ENCODE peak calls at places on chromosome 10, in four cellular contexts. Z, E, J and W are unnamed samples.

GRCh38 chr10:70115948-70116682 is 16.5 kb downstream of the AIFM2 start:
- DNase-seq in Z (peak), E (peak), J (no peak), W (peak)

GRCh38 chr10:56341612-56342011 is 19.4 kb downstream of the ZWINT start:
- DNase-seq in Z (no peak), E (no peak), J (no peak), W (no peak)

GRCh38 chr10:31320179-31320597 is 1.2 kb downstream of the ZEB1 start:
- DNase-seq in J (no peak), E (no peak), Z (peak), W (peak)

GRCh38 chr10:124296813-124297788 is 121.6 kb downstream of the OAT start:
- DNase-seq in E (no peak), J (no peak), Z (no peak), W (no peak)

GRCh38 chr10:122696687-122697086 is 3.0 kb downstream of the C10orf120 start:
- DNase-seq in J (no peak), Z (no peak), E (no peak), W (no peak)

GRCh38 chr10:114367676-114368391 is 36.5 kb downstream of the AFAP1L2 start:
- DNase-seq in E (peak), J (no peak), Z (no peak), W (no peak)

GRCh38 chr10:73905256-73906018 is 5.5 kb upstream of the PLAU start:
- DNase-seq in J (no peak), Z (no peak), E (no peak), W (no peak)

GRCh38 chr10:33055636-33056035 is 97.6 kb upstream of the ITGB1 start:
- DNase-seq in J (peak), Z (no peak), E (no peak), W (no peak)

GRCh38 chr10:69819713-69820506 is 18.2 kb downstream of the COL13A1 start:
- DNase-seq in E (no peak), J (no peak), Z (no peak), W (peak)

GRCh38 chr10:28743576-28743975 is 66.3 kb downstream of the BAMBI start:
- DNase-seq in Z (no peak), J (no peak), E (no peak), W (no peak)

GRCh38 chr10:85098835-85099521 is 770.6 kb downstream of the CCSER2 start:
- DNase-seq in E (no peak), Z (no peak), J (no peak), W (no peak)

GRCh38 chr10:92655426-92655825 is 34.3 kb upstream of the HHEX start:
- DNase-seq in E (no peak), Z (no peak), J (no peak), W (no peak)

GRCh38 chr10:94076325-94076841 is 82.7 kb downstream of the PLCE1 start:
- DNase-seq in E (peak), J (peak), Z (no peak), W (peak)

GRCh38 chr10:57482259-57482658 is 785.4 kb downstream of the IPMK start:
- DNase-seq in J (no peak), Z (no peak), E (no peak), W (no peak)

GRCh38 chr10:111281516-111281915 is 204.7 kb downstream of the ADRA2A start:
- DNase-seq in Z (peak), J (no peak), E (no peak), W (peak)

GRCh38 chr10:124898493-124898892 is 43.4 kb upstream of the ZRANB1 start:
- DNase-seq in J (no peak), E (no peak), Z (no peak), W (no peak)

GRCh38 chr10:3111626-3112220 is 44.4 kb downstream of the PFKP start:
- DNase-seq in Z (no peak), E (no peak), J (peak), W (no peak)

GRCh38 chr10:93821051-93821772 is 63.5 kb downstream of the LGI1 start:
- DNase-seq in Z (no peak), E (no peak), J (peak), W (peak)

GRCh38 chr10:127117125-127117524 is 79.3 kb downstream of the INSYN2A start:
- DNase-seq in E (peak), J (peak), Z (peak), W (peak)

GRCh38 chr10:71232089-71232998 is 20.0 kb downstream of the UNC5B start:
- DNase-seq in E (no peak), Z (no peak), J (no peak), W (no peak)

GRCh38 chr10:58642283-58642682 is 129.6 kb downstream of the BICC1 start:
- DNase-seq in Z (no peak), J (no peak), E (no peak), W (no peak)

GRCh38 chr10:100745882-100746412 is 565 bp downstream of the PAX2 start:
- DNase-seq in Z (no peak), J (no peak), E (no peak), W (no peak)

GRCh38 chr10:5529702-5530411 is 5.1 kb downstream of the CALML3 start:
- DNase-seq in Z (no peak), J (no peak), E (no peak), W (no peak)

GRCh38 chr10:119608316-119609155 is 11.8 kb upstream of the TIAL1 start:
- DNase-seq in J (no peak), E (peak), Z (peak), W (peak)

GRCh38 chr10:28217848-28218247 is 85.0 kb downstream of the MPP7 start:
- DNase-seq in Z (no peak), E (peak), J (peak), W (peak)

GRCh38 chr10:43667736-43668371 is 19.2 kb upstream of the ZNF32 start:
- DNase-seq in J (no peak), E (no peak), Z (no peak), W (no peak)

GRCh38 chr10:54869022-54869421 is 68.0 kb upstream of the PCDH15 start:
- DNase-seq in E (no peak), Z (no peak), J (peak), W (no peak)